ENCODE peak calls at places on chromosome 16, in ten cellular contexts. F is effector CD4-positive, alpha-beta T cell; Q is upper lobe of right lung; W is memory B cell; A is colonic mucosa; I is occipital lobe; O is Right ventricle myocardium superior; H is midbrain; P is effector memory CD4-positive, alpha-beta T cell; S is Peyer's patch. B is an unnamed sample.

GRCh38 chr16:88069397-88070168 is 118.3 kb downstream of the BANP start:
- DNase-seq in A (no peak), I (no peak), O (peak), F (no peak), Q (no peak), H (no peak), S (peak), P (no peak), W (peak), B (no peak)

GRCh38 chr16:85017151-85017550 is 5.8 kb upstream of the ZDHHC7 start:
- DNase-seq in F (no peak), W (no peak), Q (no peak), H (no peak), I (no peak), P (no peak), O (no peak), A (no peak), S (no peak), B (no peak)

GRCh38 chr16:31438414-31438813 is 4.2 kb downstream of the ZNF843 start:
- DNase-seq in S (no peak), O (no peak), A (no peak), H (no peak), P (no peak), W (no peak), Q (no peak), I (no peak), F (no peak), B (no peak)

GRCh38 chr16:57622361-57623250 is 5.8 kb upstream of the ADGRG1 start:
- DNase-seq in W (no peak), O (peak), A (no peak), S (no peak), P (no peak), H (no peak), Q (peak), I (no peak), F (no peak), B (no peak)

GRCh38 chr16:2428051-2428786 is 1.0 kb upstream of the CCNF start:
- DNase-seq in Q (peak), S (peak), I (peak), H (peak), P (no peak), F (no peak), O (peak), A (peak), W (no peak), B (peak)

GRCh38 chr16:89701425-89702406 is at the start of gene SPATA2L:
- DNase-seq in H (peak), O (peak), W (peak), Q (peak), A (peak), P (peak), F (peak), S (peak), I (peak), B (peak)

GRCh38 chr16:76123966-76124365 is 153.2 kb upstream of the CNTNAP4 start:
- DNase-seq in S (no peak), Q (no peak), W (no peak), I (no peak), A (no peak), H (no peak), P (no peak), O (no peak), F (no peak), B (no peak)

GRCh38 chr16:88861359-88861758 is 4.4 kb downstream of the TRAPPC2L start:
- DNase-seq in A (no peak), Q (no peak), H (no peak), W (no peak), O (no peak), F (no peak), I (no peak), S (no peak), P (no peak), B (no peak)

GRCh38 chr16:11719171-11719570 is 23.5 kb downstream of the TXNDC11 start:
- DNase-seq in I (no peak), F (no peak), S (no peak), A (no peak), W (no peak), P (no peak), Q (no peak), H (no peak), O (no peak), B (no peak)

GRCh38 chr16:25692734-25693508 is 1.2 kb downstream of the HS3ST4 start:
- DNase-seq in Q (no peak), W (no peak), S (no peak), H (no peak), I (no peak), P (no peak), A (no peak), O (no peak), F (no peak), B (no peak)

GRCh38 chr16:31525113-31525512 is 2.6 kb upstream of the AHSP start:
- DNase-seq in F (no peak), H (no peak), W (no peak), O (no peak), I (no peak), A (no peak), Q (no peak), S (no peak), P (no peak), B (no peak)

GRCh38 chr16:67504190-67505021 is 21.1 kb upstream of the AGRP start:
- DNase-seq in S (peak), Q (peak), O (peak), F (no peak), P (peak), I (no peak), A (peak), W (no peak), H (no peak), B (no peak)

GRCh38 chr16:84735846-84736586 is 36.2 kb downstream of the USP10 start:
- DNase-seq in Q (no peak), A (peak), O (peak), P (peak), W (no peak), H (no peak), I (no peak), F (no peak), S (no peak), B (peak)

GRCh38 chr16:19737306-19737975 is 19.4 kb downstream of the IQCK start:
- DNase-seq in A (no peak), S (no peak), O (no peak), P (no peak), H (no peak), Q (no peak), F (no peak), W (no peak), I (no peak), B (no peak)

GRCh38 chr16:78748471-78748929 is 649.0 kb downstream of the WWOX start:
- DNase-seq in H (no peak), S (no peak), F (no peak), A (no peak), Q (no peak), O (no peak), W (no peak), I (no peak), P (no peak), B (no peak)

GRCh38 chr16:8355714-8356113 is 234.6 kb downstream of the TMEM114 start:
- DNase-seq in I (no peak), F (no peak), W (no peak), H (peak), Q (no peak), S (no peak), A (no peak), P (no peak), O (no peak), B (no peak)

GRCh38 chr16:5633845-5634440 is 536.3 kb upstream of the EEF2KMT start:
- DNase-seq in Q (no peak), F (no peak), W (no peak), P (no peak), I (no peak), S (no peak), H (peak), A (no peak), O (no peak), B (no peak)

GRCh38 chr16:27211026-27211425 is 7.7 kb downstream of the KDM8 start:
- DNase-seq in S (no peak), H (no peak), W (no peak), F (no peak), I (no peak), P (no peak), O (no peak), Q (no peak), A (no peak), B (no peak)

GRCh38 chr16:88434746-88435145 is 18.3 kb upstream of the ZFPM1 start:
- DNase-seq in S (no peak), P (no peak), I (no peak), F (no peak), A (no peak), O (no peak), H (no peak), Q (no peak), W (no peak), B (no peak)

GRCh38 chr16:65666132-65666869 is 544.4 kb upstream of the CDH11 start:
- DNase-seq in P (no peak), S (no peak), A (no peak), O (no peak), W (no peak), H (no peak), I (no peak), Q (peak), F (no peak), B (no peak)

GRCh38 chr16:10314811-10315210 is 71.0 kb upstream of the ATF7IP2 start:
- DNase-seq in S (no peak), A (no peak), W (no peak), P (no peak), F (no peak), O (no peak), H (peak), Q (no peak), I (no peak), B (no peak)

GRCh38 chr16:1075546-1075945 is 3.0 kb downstream of the SSTR5 start:
- DNase-seq in F (no peak), Q (no peak), W (no peak), P (no peak), H (no peak), O (no peak), I (no peak), A (no peak), S (no peak), B (peak)

GRCh38 chr16:82510041-82510440 is 116.7 kb upstream of the CDH13 start:
- DNase-seq in A (no peak), Q (no peak), S (no peak), F (no peak), O (no peak), P (no peak), W (no peak), I (no peak), H (peak), B (no peak)

GRCh38 chr16:81029930-81030604 is 5.6 kb upstream of the ATMIN start:
- DNase-seq in O (no peak), H (no peak), A (no peak), W (no peak), I (no peak), F (no peak), P (no peak), Q (no peak), S (no peak), B (no peak)

GRCh38 chr16:13510425-13511151 is 409.4 kb upstream of the ERCC4 start:
- DNase-seq in O (no peak), I (no peak), F (no peak), H (no peak), W (no peak), S (no peak), A (no peak), Q (no peak), P (no peak), B (no peak)

GRCh38 chr16:28057949-28058348 is 5.6 kb downstream of the GSG1L start:
- DNase-seq in H (no peak), S (no peak), Q (no peak), F (no peak), I (no peak), O (no peak), P (no peak), W (no peak), A (no peak), B (no peak)

GRCh38 chr16:64362193-64362592 is 759.7 kb downstream of the CDH11 start:
- DNase-seq in I (no peak), Q (no peak), F (no peak), H (no peak), P (no peak), S (no peak), W (no peak), O (no peak), A (no peak), B (peak)

GRCh38 chr16:84795338-84796053 is 24.3 kb upstream of the CRISPLD2 start:
- DNase-seq in Q (no peak), W (no peak), O (peak), S (no peak), I (no peak), H (no peak), A (peak), F (no peak), P (no peak), B (no peak)

GRCh38 chr16:3935921-3936320 is 55.4 kb upstream of the CREBBP start:
- DNase-seq in F (no peak), W (no peak), O (no peak), P (no peak), S (no peak), I (no peak), H (no peak), Q (peak), A (no peak), B (no peak)

GRCh38 chr16:89395150-89396142 is 94.9 kb downstream of the ANKRD11 start:
- DNase-seq in H (peak), Q (peak), S (peak), I (peak), F (no peak), P (no peak), O (peak), A (peak), W (no peak), B (peak)

GRCh38 chr16:50735629-50736122 is 6.2 kb upstream of the CYLD start:
- DNase-seq in O (no peak), A (no peak), W (no peak), P (no peak), S (no peak), H (no peak), I (no peak), Q (no peak), F (no peak), B (no peak)

GRCh38 chr16:80369138-80369537 is 171.7 kb upstream of the DYNLRB2 start:
- DNase-seq in A (no peak), P (no peak), W (no peak), S (no peak), F (no peak), O (no peak), I (no peak), Q (no peak), H (no peak), B (no peak)

GRCh38 chr16:82439678-82440293 is 187.0 kb upstream of the CDH13 start:
- DNase-seq in S (no peak), F (no peak), A (no peak), I (no peak), O (no peak), P (no peak), W (no peak), H (no peak), Q (no peak), B (no peak)

GRCh38 chr16:1493746-1494094 is 560 bp downstream of the TELO2 start:
- DNase-seq in A (no peak), S (no peak), P (no peak), I (no peak), F (no peak), Q (no peak), O (no peak), W (no peak), H (no peak), B (peak)

GRCh38 chr16:58843675-58844074 is 109.6 kb upstream of the GOT2 start:
- DNase-seq in I (no peak), P (no peak), O (no peak), Q (no peak), H (peak), A (no peak), F (no peak), S (no peak), W (no peak), B (no peak)

B was measured in BE2C.